ENCODE peak calls at places on chromosome 10, in four cellular contexts. Q is hepatocyte; M is CD8-positive, alpha-beta T cell; K is heart right ventricle. H is an unnamed sample. For H3K36me3, the result is how much of the 10 kb centered on the place peaks cover.

GRCh38 chr10:62805139-62806092 is 896 bp downstream of the ADO start:
- DNase-seq in M (no peak), K (peak), Q (peak), H (no peak)

GRCh38 chr10:118444016-118444415 is 101.9 kb upstream of the FAM204A start:
- DNase-seq in K (no peak), M (no peak), Q (no peak), H (no peak)

GRCh38 chr10:117241541-117242462 is 888 bp downstream of the SLC18A2 start:
- DNase-seq in K (no peak), Q (peak), M (no peak), H (no peak)

GRCh38 chr10:121510201-121510771 is 88.0 kb downstream of the FGFR2 start:
- DNase-seq in Q (no peak), M (no peak), K (no peak), H (no peak)

GRCh38 chr10:77863446-77863845 is 63.1 kb downstream of the DLG5 start:
- DNase-seq in K (no peak), M (no peak), Q (no peak), H (no peak)

GRCh38 chr10:13276749-13277394 is 23.0 kb downstream of the PHYH start:
- DNase-seq in Q (no peak), M (no peak), K (no peak), H (no peak)

GRCh38 chr10:52525761-52526160 is 211.7 kb downstream of the DKK1 start:
- DNase-seq in Q (no peak), M (no peak), K (no peak), H (no peak)

GRCh38 chr10:71355886-71356285 is 36.8 kb downstream of the SLC29A3 start:
- DNase-seq in K (no peak), M (no peak), Q (no peak), H (no peak)

GRCh38 chr10:122286872-122287271 is 15.8 kb downstream of the BTBD16 start:
- DNase-seq in M (no peak), Q (peak), K (no peak), H (no peak)

GRCh38 chr10:77308084-77308732 is 329.4 kb downstream of the KCNMA1 start:
- DNase-seq in M (no peak), Q (no peak), K (no peak), H (no peak)

GRCh38 chr10:12130237-12130872 is 878 bp downstream of the SEC61A2 start:
- DNase-seq in K (no peak), Q (peak), M (peak), H (no peak)

GRCh38 chr10:58638406-58638805 is 125.7 kb downstream of the BICC1 start:
- DNase-seq in Q (no peak), K (no peak), M (no peak), H (no peak)

GRCh38 chr10:114444819-114445218 is 40.5 kb upstream of the AFAP1L2 start:
- DNase-seq in Q (no peak), M (no peak), K (no peak), H (no peak)
- H3K36me3 ChIP-seq in Q (under half), M (half or more), K (under half), H (under half)

GRCh38 chr10:33337335-33337854 is 2.9 kb upstream of the NRP1 start:
- DNase-seq in M (no peak), K (peak), Q (peak), H (no peak)
- TF ChIP-seq CTCF in M (no peak), K (no peak), Q (no peak), H (peak)

GRCh38 chr10:115980470-115980869 is 292.5 kb downstream of the GFRA1 start:
- DNase-seq in Q (no peak), M (no peak), K (no peak), H (no peak)
- H3K4me3 ChIP-seq in Q (no peak), M (no peak), K (no peak), H (no peak)

GRCh38 chr10:986137-986825 is 2.0 kb upstream of the GTPBP4 start:
- DNase-seq in K (no peak), M (no peak), Q (peak), H (no peak)

GRCh38 chr10:983951-984705 is 4.1 kb upstream of the GTPBP4 start:
- DNase-seq in K (no peak), Q (peak), M (no peak), H (no peak)

GRCh38 chr10:983401-983800 is 4.8 kb upstream of the GTPBP4 start:
- DNase-seq in Q (no peak), K (no peak), M (no peak), H (no peak)

GRCh38 chr10:986881-987634 is 1.2 kb upstream of the GTPBP4 start:
- DNase-seq in K (no peak), Q (no peak), M (no peak), H (peak)

DNA sequence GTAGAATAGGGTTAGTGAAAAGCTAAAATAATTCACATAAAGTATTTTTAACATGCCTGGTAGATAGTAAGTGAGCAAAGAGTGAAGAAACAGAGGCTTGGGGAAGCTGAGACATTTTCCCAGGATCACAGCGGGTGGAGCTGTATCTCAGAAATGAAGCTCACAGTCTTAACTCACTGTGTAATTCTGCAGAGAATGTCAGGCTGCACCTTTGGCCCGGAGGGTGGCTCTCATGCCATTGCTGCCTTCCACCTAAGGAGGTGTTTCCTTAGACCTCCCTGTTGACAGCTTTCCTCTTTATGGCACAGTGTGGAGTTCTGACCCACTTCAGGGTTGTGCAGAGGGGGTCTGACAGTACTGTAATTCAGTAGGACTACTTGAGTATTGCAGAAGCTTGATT is 2.9 kb upstream of the GTPBP4 start:
- DNase-seq in K (no peak), Q (no peak), M (no peak), H (no peak)
- H3K36me3 ChIP-seq in K (under half), Q (under half), M (under half), H (under half)

DNA sequence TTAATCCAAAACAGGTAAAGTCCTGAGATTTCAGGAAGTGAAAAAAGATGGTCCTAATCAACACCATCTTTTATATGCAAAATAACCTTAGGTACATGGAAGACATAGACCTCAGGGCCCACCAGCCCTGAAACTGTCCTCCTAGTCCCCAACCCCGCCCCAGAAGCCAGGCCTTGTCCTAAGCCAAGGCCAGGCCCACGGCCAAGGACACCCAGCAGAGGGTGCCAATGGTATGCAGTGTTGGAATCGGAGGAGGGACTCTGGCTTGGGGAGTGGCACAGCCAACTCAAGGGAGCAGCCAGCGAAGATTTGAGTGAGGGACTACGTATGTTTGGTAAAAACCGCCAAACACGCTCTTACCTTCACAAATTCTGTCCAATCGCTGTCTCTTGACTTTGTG is 96.7 kb downstream of the ZRANB1 start:
- DNase-seq in K (peak), M (no peak), Q (no peak), H (no peak)
- TF ChIP-seq CTCF in K (no peak), M (no peak), Q (no peak), H (peak)

DNA sequence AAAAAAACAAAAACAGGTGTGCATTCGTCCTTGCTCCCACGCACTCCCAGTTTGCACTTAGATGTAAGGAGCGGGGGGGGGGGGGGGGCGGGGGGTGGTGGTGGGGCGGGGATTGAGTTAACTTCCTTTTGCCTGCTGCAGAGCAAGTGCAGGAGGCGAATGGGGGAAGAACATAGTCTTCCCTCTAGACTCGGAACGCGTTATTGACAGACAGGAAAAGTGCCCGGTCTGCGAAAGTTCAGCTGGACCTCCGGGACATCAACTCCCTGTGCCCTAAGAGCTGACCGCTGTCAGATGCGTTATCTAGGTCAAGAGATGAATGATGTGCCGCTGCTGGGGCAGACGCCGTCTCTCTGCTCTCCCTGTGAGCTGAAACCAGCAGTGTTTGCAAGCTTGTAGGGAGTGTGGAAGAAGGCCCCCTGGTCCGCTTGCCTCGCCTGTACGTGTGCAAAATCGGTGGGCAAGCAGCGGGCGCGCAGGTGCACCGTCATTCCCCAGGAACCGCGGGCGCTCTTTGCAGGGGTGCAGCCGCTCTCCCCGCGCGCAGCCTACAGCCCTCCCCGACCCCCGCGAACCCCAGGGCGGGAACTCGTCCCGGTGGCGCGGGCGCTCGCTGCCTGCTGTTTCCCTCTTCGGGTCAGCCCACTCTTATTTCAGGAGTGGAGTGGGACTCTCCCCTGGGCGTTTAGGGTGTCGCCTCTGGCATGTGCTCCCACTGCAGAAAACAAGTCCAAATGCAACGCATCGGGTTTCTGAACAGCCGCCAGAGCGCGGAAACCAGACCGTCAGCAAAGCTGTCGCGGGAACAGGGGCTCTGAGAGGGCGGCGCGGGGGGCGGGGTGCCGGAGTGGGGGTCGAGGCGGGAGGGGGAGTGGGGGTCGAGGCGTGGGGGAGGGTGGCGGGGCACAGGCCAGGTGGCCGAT is 1.9 kb upstream of the PFKFB3 start:
- DNase-seq in M (no peak), K (peak), Q (no peak), H (no peak)
- H3K4me3 ChIP-seq in M (peak), K (peak), Q (peak), H (peak)

GRCh38 chr10:14843327-14843988 is 5.4 kb downstream of the HSPA14 start:
- DNase-seq in M (no peak), Q (no peak), K (no peak), H (no peak)
- H3K36me3 ChIP-seq in M (under half), Q (under half), K (under half), H (under half)

GRCh38 chr10:84537447-84537931 is 209.1 kb downstream of the CCSER2 start:
- DNase-seq in Q (peak), K (peak), M (peak), H (no peak)

GRCh38 chr10:84530724-84531325 is 202.4 kb downstream of the CCSER2 start:
- DNase-seq in M (no peak), K (no peak), Q (no peak), H (no peak)

GRCh38 chr10:84538036-84538435 is 209.6 kb downstream of the CCSER2 start:
- DNase-seq in M (no peak), K (no peak), Q (no peak), H (no peak)

GRCh38 chr10:84531396-84531795 is 203.0 kb downstream of the CCSER2 start:
- DNase-seq in K (no peak), Q (no peak), M (no peak), H (no peak)

GRCh38 chr10:84534168-84534567 is 205.8 kb downstream of the CCSER2 start:
- DNase-seq in Q (no peak), K (no peak), M (no peak), H (no peak)
- TF ChIP-seq CTCF in Q (peak), K (no peak), M (no peak), H (peak)